ENCODE peak calls at places on chromosome 20, in six cellular contexts. M is right lobe of liver, W is neural progenitor cell, O is aorta, V is sigmoid colon, S is uterus. G is an unnamed sample. For H3K4me1 and H3K36me3, the result is how much of the 10 kb centered on the place peaks cover.

GRCh38 chr20:36569847-36570429 is 3.5 kb upstream of the TGIF2 start:
- DNase-seq in O (no peak), M (no peak), S (no peak), V (no peak), W (no peak), G (no peak)

GRCh38 chr20:18705906-18706305 is 107.7 kb upstream of the SCP2D1 start:
- DNase-seq in M (no peak), V (no peak), S (no peak), W (no peak), O (no peak), G (no peak)

GRCh38 chr20:43322851-43323250 is 133.1 kb upstream of the PTPRT start:
- DNase-seq in O (no peak), M (no peak), V (no peak), W (no peak), S (no peak), G (no peak)

GRCh38 chr20:58717278-58718091 is 24.9 kb downstream of the NPEPL1 start:
- DNase-seq in V (peak), W (no peak), M (peak), S (peak), O (peak), G (no peak)

GRCh38 chr20:44572551-44573500 is 9.6 kb upstream of the PKIG start:
- DNase-seq in S (peak), W (no peak), O (no peak), M (no peak), V (peak), G (no peak)

GRCh38 chr20:63957004-63957689 is 931 bp upstream of the UCKL1 start:
- DNase-seq in V (peak), O (no peak), S (peak), M (peak), W (peak), G (no peak)

GRCh38 chr20:63090682-63091571 is 84.2 kb upstream of the BHLHE23 start:
- DNase-seq in V (peak), O (peak), S (peak), M (peak), W (no peak), G (peak)

GRCh38 chr20:48531505-48531904 is 296.3 kb downstream of the PREX1 start:
- DNase-seq in O (no peak), M (no peak), S (no peak), V (no peak), W (no peak), G (no peak)

GRCh38 chr20:24027229-24027628 is 38.6 kb upstream of the GGTLC1 start:
- DNase-seq in S (peak), M (peak), O (no peak), W (no peak), V (peak), G (peak)

GRCh38 chr20:38127011-38127621 is 38.0 kb downstream of the TGM2 start:
- DNase-seq in O (no peak), V (peak), W (no peak), S (peak), M (no peak), G (peak)

GRCh38 chr20:7159903-7160302 is 392.4 kb downstream of the BMP2 start:
- DNase-seq in O (no peak), W (no peak), S (no peak), V (no peak), M (no peak), G (no peak)

GRCh38 chr20:63502671-63503172 is 3.8 kb upstream of the EEF1A2 start:
- DNase-seq in S (no peak), O (peak), M (peak), V (no peak), W (no peak), G (no peak)

GRCh38 chr20:44087857-44088120 is 99.2 kb downstream of the JPH2 start:
- DNase-seq in V (peak), W (no peak), O (no peak), M (no peak), S (no peak), G (no peak)

GRCh38 chr20:14860410-14860814 is 523.0 kb upstream of the FLRT3 start:
- DNase-seq in S (peak), M (no peak), O (no peak), V (no peak), W (peak), G (no peak)

GRCh38 chr20:60210779-60211617 is 252.8 kb downstream of the CDH26 start:
- DNase-seq in O (peak), S (no peak), W (peak), M (peak), V (no peak), G (peak)

GRCh38 chr20:49448917-49449316 is 33.6 kb downstream of the KCNB1 start:
- DNase-seq in O (no peak), S (no peak), V (peak), M (no peak), W (no peak), G (no peak)

GRCh38 chr20:49964964-49965780 is 17.6 kb upstream of the SNAI1 start:
- DNase-seq in V (peak), M (no peak), O (peak), W (peak), S (no peak), G (no peak)

GRCh38 chr20:20849126-20849525 is 136.7 kb upstream of the RALGAPA2 start:
- DNase-seq in O (no peak), M (no peak), W (no peak), S (no peak), V (no peak), G (no peak)

GRCh38 chr20:35796556-35796955 is 24.7 kb downstream of the PHF20 start:
- DNase-seq in S (no peak), W (no peak), O (no peak), M (no peak), V (no peak), G (no peak)

DNA sequence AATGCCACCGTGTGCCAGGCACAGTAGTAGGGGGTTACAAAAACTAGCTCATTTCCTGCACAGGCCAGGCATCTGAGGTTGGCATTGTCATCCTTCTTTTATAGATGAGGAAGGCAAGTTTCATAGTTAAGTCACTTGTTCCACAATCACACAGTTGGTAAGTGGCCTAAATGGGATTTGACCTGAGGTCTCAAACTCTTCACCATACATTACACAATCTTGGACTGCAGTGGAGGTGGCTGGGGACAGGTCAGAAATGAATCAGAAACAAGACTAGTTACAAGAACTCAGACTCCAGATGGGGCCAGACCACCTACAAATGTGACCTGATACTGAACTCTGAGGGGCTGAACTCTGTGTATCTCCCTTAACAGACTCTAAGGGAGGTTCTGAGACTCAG is 49.4 kb downstream of the TRMT6 start:
- DNase-seq in M (no peak), S (no peak), V (no peak), W (no peak), O (no peak), G (no peak)
- H3K4me1 ChIP-seq in M (under half), S (under half), V (under half), W (under half), O (under half), G (under half)

GRCh38 chr20:5831539-5832237 is 81.5 kb downstream of the SHLD1 start:
- DNase-seq in S (no peak), M (no peak), V (no peak), W (no peak), O (no peak), G (no peak)

GRCh38 chr20:5833309-5833941 is 83.2 kb downstream of the SHLD1 start:
- DNase-seq in M (no peak), O (no peak), S (no peak), V (no peak), W (no peak), G (no peak)

GRCh38 chr20:5834436-5835005 is 84.3 kb downstream of the SHLD1 start:
- DNase-seq in W (no peak), S (no peak), O (no peak), M (no peak), V (no peak), G (no peak)

GRCh38 chr20:5835234-5835845 is 85.1 kb downstream of the SHLD1 start:
- DNase-seq in V (no peak), S (no peak), W (no peak), M (no peak), O (no peak), G (no peak)

DNA sequence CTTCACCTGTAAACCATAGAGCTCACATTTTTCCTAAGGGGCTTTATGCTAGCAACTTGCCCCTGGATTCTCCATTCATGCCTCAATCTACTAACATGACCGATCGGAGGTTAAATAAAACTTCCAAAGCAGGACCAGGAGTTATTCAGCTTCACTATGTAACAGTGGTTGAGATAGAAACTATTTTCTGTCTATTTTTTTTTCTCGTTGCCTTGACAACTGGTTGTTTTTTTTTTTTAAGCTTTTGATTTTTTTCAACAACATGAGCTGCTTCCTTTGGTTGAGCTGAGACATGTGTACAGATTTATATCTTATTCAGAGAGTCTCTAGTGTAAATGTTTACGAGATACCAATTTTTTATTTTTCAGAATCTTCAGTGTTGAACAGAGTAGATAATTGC is 85.7 kb downstream of the SHLD1 start:
- DNase-seq in S (no peak), O (no peak), V (no peak), W (no peak), M (no peak), G (no peak)
- H3K4me3 ChIP-seq in S (no peak), O (no peak), V (no peak), W (no peak), M (no peak), G (no peak)

GRCh38 chr20:32780278-32780677 is 18.1 kb downstream of the DNMT3B start:
- DNase-seq in M (no peak), V (no peak), S (no peak), O (no peak), W (peak), G (no peak)
- H3K36me3 ChIP-seq in M (under half), V (under half), S (under half), O (under half), W (under half), G (under half)

GRCh38 chr20:40497781-40498691 is 191.0 kb downstream of the MAFB start:
- DNase-seq in V (peak), W (no peak), O (peak), S (no peak), M (peak), G (peak)

GRCh38 chr20:40502431-40502992 is 186.5 kb downstream of the MAFB start:
- DNase-seq in W (peak), M (no peak), O (no peak), S (no peak), V (no peak), G (no peak)

GRCh38 chr20:40493551-40493950 is 195.5 kb downstream of the MAFB start:
- DNase-seq in S (no peak), W (no peak), V (no peak), O (no peak), M (no peak), G (no peak)

GRCh38 chr20:40494238-40494637 is 194.8 kb downstream of the MAFB start:
- DNase-seq in S (no peak), M (no peak), W (no peak), O (no peak), V (peak), G (no peak)

DNA sequence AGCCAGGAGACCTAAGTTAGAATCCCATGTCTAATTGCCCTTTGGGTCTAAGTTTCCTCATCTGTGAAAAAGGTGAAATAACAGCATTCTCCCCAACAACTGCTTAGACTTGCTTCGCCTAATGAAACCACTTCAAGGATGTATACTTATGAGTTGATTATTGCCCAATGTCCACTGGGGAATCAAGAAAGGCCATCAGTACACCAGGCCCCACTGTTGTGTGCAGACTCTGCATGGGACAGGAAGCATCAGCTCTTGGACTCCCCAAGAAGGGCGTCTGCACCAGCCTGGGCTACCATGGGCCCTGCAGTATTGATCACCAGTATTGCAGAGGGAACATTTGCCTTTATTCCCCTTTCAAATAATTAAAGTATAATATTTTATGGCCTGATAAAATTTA is 189.6 kb downstream of the MAFB start:
- DNase-seq in M (no peak), V (no peak), W (no peak), O (no peak), S (no peak), G (no peak)
- H3K4me1 ChIP-seq in M (under half), V (under half), W (under half), O (under half), S (under half), G (under half)

GRCh38 chr20:61670274-61670673 is 395.4 kb downstream of the TAF4 start:
- DNase-seq in V (no peak), S (no peak), O (no peak), M (no peak), W (no peak), G (no peak)
- H3K4me3 ChIP-seq in V (no peak), S (no peak), O (no peak), M (no peak), W (no peak), G (no peak)

GRCh38 chr20:41065716-41066115 is 37.1 kb downstream of the TOP1 start:
- DNase-seq in W (no peak), O (no peak), M (no peak), V (no peak), S (no peak), G (no peak)
- H3K36me3 ChIP-seq in W (under half), O (under half), M (under half), V (under half), S (under half), G (under half)

GRCh38 chr20:33832113-33832853 is 21.1 kb downstream of the CHMP4B start:
- DNase-seq in O (no peak), V (no peak), W (peak), M (no peak), S (no peak), G (no peak)
- H3K4me1 ChIP-seq in O (under half), V (half or more), W (under half), M (under half), S (under half), G (half or more)

DNA sequence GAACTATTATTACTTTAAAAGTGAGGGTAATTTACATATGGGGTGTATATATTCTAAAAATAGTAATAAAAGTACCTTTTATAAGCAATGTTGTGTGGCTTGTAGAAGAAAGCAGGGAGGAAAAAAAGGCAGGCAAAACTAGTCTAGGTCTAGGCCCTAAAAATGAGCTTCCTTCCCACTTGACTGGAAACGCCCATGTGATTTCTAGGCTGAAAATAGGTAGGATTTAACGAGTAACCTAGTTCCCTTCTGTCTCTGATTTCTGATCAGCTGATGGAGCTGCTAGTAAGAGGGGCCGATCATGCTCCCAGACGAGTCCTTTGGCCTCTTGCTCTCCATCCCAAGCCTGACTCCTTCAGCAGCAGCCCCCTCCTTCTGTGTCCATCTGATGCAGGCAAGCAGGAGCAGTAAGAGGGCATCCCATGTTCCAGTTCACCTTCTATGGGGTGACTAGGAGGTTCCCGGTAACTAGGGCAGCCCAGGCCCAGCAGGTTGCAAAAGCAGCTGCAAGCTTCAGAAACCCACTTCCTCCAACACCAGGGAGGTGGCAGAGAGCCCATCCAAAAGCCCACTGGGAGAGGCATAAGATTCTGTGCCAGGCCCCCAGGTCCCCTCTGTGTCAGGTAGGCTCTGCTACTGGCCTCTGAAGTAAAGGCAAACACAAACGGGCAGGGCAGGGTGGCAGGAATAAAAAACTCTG is 24.4 kb downstream of the TBC1D20 start:
- DNase-seq in S (no peak), V (no peak), M (no peak), O (no peak), W (no peak), G (no peak)
- H3K4me3 ChIP-seq in S (no peak), V (no peak), M (no peak), O (no peak), W (no peak), G (no peak)

G was measured in upper lobe of right lung.